ENCODE peak calls at places on chromosome 3, in seven cellular contexts. One of them, this sample, is unnamed.

GRCh38 chr3:52232279-52233107 is 6.5 kb downstream of the TWF2 start:
- DNase-seq in upper lobe of right lung: peak; percentile 59
- DNase-seq in mesothelial cell of epicardium: no peak
- DNase-seq in endothelial cell: no peak
- DNase-seq in cardiac fibroblast: no peak
- DNase-seq in psoas muscle: peak; percentile 53
- DNase-seq in astrocyte of the spinal cord: no peak
- DNase-seq in this sample: no peak

GRCh38 chr3:25856902-25857518 is 67.1 kb downstream of the OXSM start:
- DNase-seq in cardiac fibroblast: peak; percentile 76
- DNase-seq in upper lobe of right lung: no peak
- DNase-seq in astrocyte of the spinal cord: peak; percentile 58
- DNase-seq in psoas muscle: no peak
- DNase-seq in mesothelial cell of epicardium: no peak
- DNase-seq in endothelial cell: no peak
- DNase-seq in this sample: peak; percentile 59

GRCh38 chr3:54320376-54320775 is 198.0 kb downstream of the CACNA2D3 start:
- DNase-seq in astrocyte of the spinal cord: no peak
- DNase-seq in mesothelial cell of epicardium: no peak
- DNase-seq in endothelial cell: no peak
- DNase-seq in psoas muscle: no peak
- DNase-seq in upper lobe of right lung: no peak
- DNase-seq in cardiac fibroblast: peak; percentile 12
- DNase-seq in this sample: no peak

GRCh38 chr3:161423911-161424522 is 52.7 kb upstream of the SPTSSB start:
- DNase-seq in psoas muscle: no peak
- DNase-seq in endothelial cell: no peak
- DNase-seq in mesothelial cell of epicardium: no peak
- DNase-seq in upper lobe of right lung: no peak
- DNase-seq in cardiac fibroblast: peak; percentile 52
- DNase-seq in astrocyte of the spinal cord: peak; percentile 61
- DNase-seq in this sample: peak; percentile 41

GRCh38 chr3:77039606-77040553 is at the start of gene ROBO2:
- DNase-seq in psoas muscle: peak; percentile 42
- DNase-seq in cardiac fibroblast: peak; percentile 4
- DNase-seq in endothelial cell: peak; percentile 64
- DNase-seq in astrocyte of the spinal cord: peak; percentile 22
- DNase-seq in mesothelial cell of epicardium: peak; percentile 56
- DNase-seq in upper lobe of right lung: peak; percentile 66
- DNase-seq in this sample: peak; percentile 2

GRCh38 chr3:131772278-131772893 is 262.4 kb downstream of the CPNE4 start:
- DNase-seq in psoas muscle: no peak
- DNase-seq in mesothelial cell of epicardium: no peak
- DNase-seq in endothelial cell: no peak
- DNase-seq in astrocyte of the spinal cord: no peak
- DNase-seq in cardiac fibroblast: no peak
- DNase-seq in upper lobe of right lung: no peak
- DNase-seq in this sample: no peak

GRCh38 chr3:11247362-11247761 is 24.8 kb upstream of the ATG7 start:
- DNase-seq in endothelial cell: no peak
- DNase-seq in upper lobe of right lung: no peak
- DNase-seq in mesothelial cell of epicardium: no peak
- DNase-seq in psoas muscle: no peak
- DNase-seq in cardiac fibroblast: no peak
- DNase-seq in astrocyte of the spinal cord: no peak
- DNase-seq in this sample: no peak

GRCh38 chr3:80439490-80439889 is 671.7 kb upstream of the ROBO1 start:
- DNase-seq in mesothelial cell of epicardium: no peak
- DNase-seq in cardiac fibroblast: no peak
- DNase-seq in upper lobe of right lung: no peak
- DNase-seq in endothelial cell: no peak
- DNase-seq in psoas muscle: no peak
- DNase-seq in astrocyte of the spinal cord: no peak
- DNase-seq in this sample: no peak

GRCh38 chr3:186425788-186426730 is 64.0 kb upstream of the DGKG start:
- DNase-seq in upper lobe of right lung: no peak
- DNase-seq in mesothelial cell of epicardium: no peak
- DNase-seq in cardiac fibroblast: peak; percentile 59
- DNase-seq in psoas muscle: no peak
- DNase-seq in endothelial cell: no peak
- DNase-seq in astrocyte of the spinal cord: peak; percentile 58
- DNase-seq in this sample: peak; percentile 55

GRCh38 chr3:46491089-46492070 is 6.4 kb upstream of the RTP3 start:
- DNase-seq in endothelial cell: no peak
- DNase-seq in cardiac fibroblast: no peak
- DNase-seq in upper lobe of right lung: no peak
- DNase-seq in psoas muscle: no peak
- DNase-seq in mesothelial cell of epicardium: no peak
- DNase-seq in astrocyte of the spinal cord: no peak
- DNase-seq in this sample: peak; percentile 14

GRCh38 chr3:56831572-56831971 is 29.8 kb upstream of the ARHGEF3 start:
- DNase-seq in cardiac fibroblast: no peak
- DNase-seq in mesothelial cell of epicardium: no peak
- DNase-seq in psoas muscle: no peak
- DNase-seq in astrocyte of the spinal cord: no peak
- DNase-seq in upper lobe of right lung: no peak
- DNase-seq in endothelial cell: no peak
- DNase-seq in this sample: no peak

GRCh38 chr3:22887664-22888291 is 315.3 kb upstream of the UBE2E2 start:
- DNase-seq in upper lobe of right lung: no peak
- DNase-seq in astrocyte of the spinal cord: peak; percentile 44
- DNase-seq in mesothelial cell of epicardium: no peak
- DNase-seq in endothelial cell: peak; percentile 26
- DNase-seq in psoas muscle: no peak
- DNase-seq in cardiac fibroblast: peak; percentile 45
- DNase-seq in this sample: peak; percentile 15

GRCh38 chr3:198088421-198088955 is 128.5 kb downstream of the LMLN start:
- DNase-seq in astrocyte of the spinal cord: no peak
- DNase-seq in upper lobe of right lung: no peak
- DNase-seq in mesothelial cell of epicardium: no peak
- DNase-seq in cardiac fibroblast: no peak
- DNase-seq in endothelial cell: no peak
- DNase-seq in psoas muscle: no peak
- DNase-seq in this sample: no peak

GRCh38 chr3:164779816-164780215 is 298.5 kb downstream of the SI start:
- DNase-seq in upper lobe of right lung: no peak
- DNase-seq in mesothelial cell of epicardium: no peak
- DNase-seq in astrocyte of the spinal cord: no peak
- DNase-seq in endothelial cell: no peak
- DNase-seq in cardiac fibroblast: no peak
- DNase-seq in psoas muscle: no peak
- DNase-seq in this sample: no peak

GRCh38 chr3:187914231-187914630 is 169.0 kb upstream of the BCL6 start:
- DNase-seq in endothelial cell: no peak
- DNase-seq in astrocyte of the spinal cord: no peak
- DNase-seq in mesothelial cell of epicardium: no peak
- DNase-seq in cardiac fibroblast: no peak
- DNase-seq in upper lobe of right lung: no peak
- DNase-seq in psoas muscle: no peak
- DNase-seq in this sample: peak; percentile 40

GRCh38 chr3:57778499-57778898 is 22.4 kb downstream of the SLMAP start:
- DNase-seq in endothelial cell: no peak
- DNase-seq in cardiac fibroblast: no peak
- DNase-seq in astrocyte of the spinal cord: no peak
- DNase-seq in psoas muscle: no peak
- DNase-seq in mesothelial cell of epicardium: no peak
- DNase-seq in upper lobe of right lung: no peak
- DNase-seq in this sample: no peak

GRCh38 chr3:108497271-108497670 is 13.1 kb downstream of the MYH15 start:
- DNase-seq in psoas muscle: no peak
- DNase-seq in upper lobe of right lung: no peak
- DNase-seq in cardiac fibroblast: no peak
- DNase-seq in mesothelial cell of epicardium: no peak
- DNase-seq in endothelial cell: no peak
- DNase-seq in astrocyte of the spinal cord: no peak
- DNase-seq in this sample: no peak

GRCh38 chr3:184579513-184579912 is 17.9 kb downstream of the EPHB3 start:
- DNase-seq in cardiac fibroblast: no peak
- DNase-seq in astrocyte of the spinal cord: no peak
- DNase-seq in mesothelial cell of epicardium: no peak
- DNase-seq in upper lobe of right lung: no peak
- DNase-seq in psoas muscle: no peak
- DNase-seq in endothelial cell: no peak
- DNase-seq in this sample: no peak

GRCh38 chr3:98587654-98588532 is 5.5 kb downstream of the CPOX start:
- DNase-seq in astrocyte of the spinal cord: no peak
- DNase-seq in cardiac fibroblast: peak; percentile 30
- DNase-seq in mesothelial cell of epicardium: no peak
- DNase-seq in endothelial cell: no peak
- DNase-seq in upper lobe of right lung: no peak
- DNase-seq in psoas muscle: no peak
- DNase-seq in this sample: no peak

GRCh38 chr3:63351159-63352007 is 73.3 kb downstream of the SYNPR start:
- DNase-seq in psoas muscle: no peak
- DNase-seq in cardiac fibroblast: peak; percentile 78
- DNase-seq in endothelial cell: peak; percentile 11
- DNase-seq in astrocyte of the spinal cord: peak; percentile 73
- DNase-seq in mesothelial cell of epicardium: no peak
- DNase-seq in upper lobe of right lung: no peak
- DNase-seq in this sample: peak; percentile 64

GRCh38 chr3:52670621-52671521 is 14.8 kb downstream of the PBRM1 start:
- DNase-seq in mesothelial cell of epicardium: no peak
- DNase-seq in psoas muscle: no peak
- DNase-seq in cardiac fibroblast: peak; percentile 98
- DNase-seq in astrocyte of the spinal cord: peak; percentile 100
- DNase-seq in upper lobe of right lung: no peak
- DNase-seq in endothelial cell: no peak
- DNase-seq in this sample: peak; percentile 99

GRCh38 chr3:52077376-52077775 is 21.0 kb upstream of the DUSP7 start:
- DNase-seq in astrocyte of the spinal cord: no peak
- DNase-seq in cardiac fibroblast: no peak
- DNase-seq in upper lobe of right lung: no peak
- DNase-seq in psoas muscle: no peak
- DNase-seq in endothelial cell: no peak
- DNase-seq in mesothelial cell of epicardium: peak; percentile 44
- DNase-seq in this sample: no peak

GRCh38 chr3:50297896-50298725 is 1.1 kb downstream of the HYAL3 start:
- DNase-seq in psoas muscle: peak; percentile 61
- DNase-seq in cardiac fibroblast: no peak
- DNase-seq in astrocyte of the spinal cord: no peak
- DNase-seq in mesothelial cell of epicardium: no peak
- DNase-seq in endothelial cell: no peak
- DNase-seq in upper lobe of right lung: no peak
- DNase-seq in this sample: no peak

GRCh38 chr3:184563569-184563925 is 2.0 kb downstream of the EPHB3 start:
- DNase-seq in endothelial cell: no peak
- DNase-seq in astrocyte of the spinal cord: no peak
- DNase-seq in cardiac fibroblast: no peak
- DNase-seq in psoas muscle: no peak
- DNase-seq in upper lobe of right lung: no peak
- DNase-seq in mesothelial cell of epicardium: no peak
- DNase-seq in this sample: no peak

GRCh38 chr3:17639765-17640164 is 102.7 kb downstream of the TBC1D5 start:
- DNase-seq in mesothelial cell of epicardium: no peak
- DNase-seq in cardiac fibroblast: peak; percentile 88
- DNase-seq in psoas muscle: no peak
- DNase-seq in upper lobe of right lung: no peak
- DNase-seq in endothelial cell: no peak
- DNase-seq in astrocyte of the spinal cord: peak; percentile 84
- DNase-seq in this sample: peak; percentile 90

GRCh38 chr3:100317928-100318327 is 16.6 kb upstream of the NIT2 start:
- DNase-seq in mesothelial cell of epicardium: no peak
- DNase-seq in upper lobe of right lung: no peak
- DNase-seq in endothelial cell: no peak
- DNase-seq in psoas muscle: no peak
- DNase-seq in cardiac fibroblast: no peak
- DNase-seq in astrocyte of the spinal cord: no peak
- DNase-seq in this sample: no peak

GRCh38 chr3:121431717-121432517 is 113.9 kb downstream of the POLQ start:
- DNase-seq in cardiac fibroblast: peak; percentile 60
- DNase-seq in astrocyte of the spinal cord: peak; percentile 76
- DNase-seq in upper lobe of right lung: no peak
- DNase-seq in mesothelial cell of epicardium: no peak
- DNase-seq in psoas muscle: no peak
- DNase-seq in endothelial cell: no peak
- DNase-seq in this sample: peak; percentile 82
- TF ChIP-seq CTCF in cardiac fibroblast: no peak
- TF ChIP-seq CTCF in astrocyte of the spinal cord: no peak
- TF ChIP-seq CTCF in upper lobe of right lung: no peak
- TF ChIP-seq CTCF in mesothelial cell of epicardium: no peak
- TF ChIP-seq CTCF in psoas muscle: no peak
- TF ChIP-seq CTCF in endothelial cell: no peak
- TF ChIP-seq CTCF in this sample: no peak

GRCh38 chr3:71891483-71891882 is 106.5 kb upstream of the PROK2 start:
- DNase-seq in endothelial cell: no peak
- DNase-seq in cardiac fibroblast: no peak
- DNase-seq in mesothelial cell of epicardium: no peak
- DNase-seq in psoas muscle: no peak
- DNase-seq in upper lobe of right lung: no peak
- DNase-seq in astrocyte of the spinal cord: no peak
- DNase-seq in this sample: no peak
- TF ChIP-seq CTCF in endothelial cell: no peak
- TF ChIP-seq CTCF in cardiac fibroblast: no peak
- TF ChIP-seq CTCF in mesothelial cell of epicardium: no peak
- TF ChIP-seq CTCF in psoas muscle: no peak
- TF ChIP-seq CTCF in upper lobe of right lung: no peak
- TF ChIP-seq CTCF in astrocyte of the spinal cord: no peak
- TF ChIP-seq CTCF in this sample: no peak

DNA sequence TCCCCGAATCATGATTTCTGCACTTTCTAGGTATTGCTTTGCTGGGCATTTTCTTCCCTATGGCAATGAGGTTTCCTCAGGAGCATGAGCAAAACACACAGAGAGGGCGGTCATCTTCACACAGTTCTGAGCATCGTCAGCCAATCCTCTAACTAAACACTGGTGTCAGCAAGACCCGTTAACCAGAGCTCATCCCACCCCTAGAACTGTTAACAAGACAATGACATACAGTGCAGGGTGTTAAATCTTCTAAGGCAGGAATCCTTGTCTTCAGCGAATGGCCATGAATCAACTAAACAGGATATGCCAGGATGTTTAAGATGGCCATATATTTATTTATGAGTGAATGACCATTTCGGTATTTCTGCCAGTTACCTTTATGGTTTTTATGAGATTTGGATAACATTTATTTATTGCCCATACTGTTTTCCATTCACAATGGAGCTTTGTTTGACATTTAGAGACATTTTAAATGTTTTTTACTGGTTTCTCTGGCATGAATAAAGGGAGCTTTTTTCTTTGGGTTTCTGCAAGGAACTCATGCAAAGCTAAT is 411.5 kb upstream of the PROK2 start:
- DNase-seq in endothelial cell: no peak
- DNase-seq in upper lobe of right lung: no peak
- DNase-seq in mesothelial cell of epicardium: no peak
- DNase-seq in psoas muscle: no peak
- DNase-seq in astrocyte of the spinal cord: no peak
- DNase-seq in cardiac fibroblast: no peak
- DNase-seq in this sample: no peak
- TF ChIP-seq CTCF in endothelial cell: no peak
- TF ChIP-seq CTCF in upper lobe of right lung: no peak
- TF ChIP-seq CTCF in mesothelial cell of epicardium: no peak
- TF ChIP-seq CTCF in psoas muscle: no peak
- TF ChIP-seq CTCF in astrocyte of the spinal cord: no peak
- TF ChIP-seq CTCF in cardiac fibroblast: no peak
- TF ChIP-seq CTCF in this sample: no peak

DNA sequence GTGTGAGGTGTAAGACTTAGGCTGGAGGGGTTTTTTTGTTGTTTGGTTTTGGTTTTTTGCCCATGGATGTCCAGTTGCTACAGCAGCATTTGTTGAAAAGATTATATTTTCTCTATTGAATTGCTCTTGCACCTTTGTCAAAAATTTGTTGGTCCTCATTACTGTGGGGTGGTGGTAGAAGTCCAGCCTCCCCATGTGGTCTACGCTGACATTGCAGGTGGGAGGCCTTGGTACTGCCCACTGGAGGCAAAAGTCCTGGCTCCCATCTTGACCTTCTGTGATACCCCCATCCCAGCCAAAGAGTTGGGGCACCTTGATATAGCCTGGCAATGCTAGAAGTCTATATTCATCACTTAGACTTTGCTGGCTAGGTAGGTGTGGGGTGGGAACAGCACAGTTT is 5.4 kb upstream of the RAB6B start:
- DNase-seq in mesothelial cell of epicardium: no peak
- DNase-seq in endothelial cell: peak; percentile 28
- DNase-seq in cardiac fibroblast: no peak
- DNase-seq in upper lobe of right lung: no peak
- DNase-seq in astrocyte of the spinal cord: no peak
- DNase-seq in psoas muscle: no peak
- DNase-seq in this sample: no peak
- TF ChIP-seq CTCF in mesothelial cell of epicardium: no peak
- TF ChIP-seq CTCF in endothelial cell: peak; percentile 47
- TF ChIP-seq CTCF in cardiac fibroblast: peak; percentile 35
- TF ChIP-seq CTCF in upper lobe of right lung: no peak
- TF ChIP-seq CTCF in astrocyte of the spinal cord: no peak
- TF ChIP-seq CTCF in psoas muscle: peak; percentile 21
- TF ChIP-seq CTCF in this sample: peak; percentile 28

This sample was measured in fibroblast of villous mesenchyme.